ENCODE peak calls at places on chromosomes 7 and 10, in four cellular contexts. One of them, this sample, is unnamed.

GRCh38 chr10:68212721-68213352 is 19.1 kb downstream of the ATOH7 start:
- DNase-seq in fibroblast of the aortic adventitia: peak
- DNase-seq in heart left ventricle: no peak
- DNase-seq in cardiac fibroblast: peak
- DNase-seq in this sample: peak

GRCh38 chr10:60336901-60337630 is 52.6 kb downstream of the ANK3 start:
- DNase-seq in fibroblast of the aortic adventitia: peak
- DNase-seq in cardiac fibroblast: no peak
- DNase-seq in heart left ventricle: no peak
- DNase-seq in this sample: no peak

GRCh38 chr7:35971133-35971995 is 170.5 kb downstream of the SEPTIN7 start:
- DNase-seq in fibroblast of the aortic adventitia: no peak
- DNase-seq in heart left ventricle: no peak
- DNase-seq in cardiac fibroblast: no peak
- DNase-seq in this sample: no peak

GRCh38 chr7:55060085-55060484 is 41.3 kb downstream of the EGFR start:
- DNase-seq in heart left ventricle: no peak
- DNase-seq in cardiac fibroblast: no peak
- DNase-seq in fibroblast of the aortic adventitia: no peak
- DNase-seq in this sample: no peak

GRCh38 chr7:16504019-16504418 is 22.6 kb upstream of the LRRC72 start:
- DNase-seq in cardiac fibroblast: peak
- DNase-seq in heart left ventricle: no peak
- DNase-seq in fibroblast of the aortic adventitia: peak
- DNase-seq in this sample: no peak

GRCh38 chr7:116316838-116317612 is 106.7 kb downstream of the TES start:
- DNase-seq in heart left ventricle: peak
- DNase-seq in cardiac fibroblast: peak
- DNase-seq in fibroblast of the aortic adventitia: peak
- DNase-seq in this sample: peak

GRCh38 chr10:114061794-114062193 is 18.1 kb downstream of the ADRB1 start:
- DNase-seq in heart left ventricle: no peak
- DNase-seq in fibroblast of the aortic adventitia: no peak
- DNase-seq in cardiac fibroblast: no peak
- DNase-seq in this sample: no peak

GRCh38 chr10:126351021-126351420 is 37.3 kb downstream of the ADAM12 start:
- DNase-seq in heart left ventricle: no peak
- DNase-seq in cardiac fibroblast: no peak
- DNase-seq in fibroblast of the aortic adventitia: no peak
- DNase-seq in this sample: no peak

GRCh38 chr7:28433604-28434254 is 21.4 kb downstream of the CREB5 start:
- DNase-seq in cardiac fibroblast: peak
- DNase-seq in fibroblast of the aortic adventitia: peak
- DNase-seq in heart left ventricle: no peak
- DNase-seq in this sample: peak

GRCh38 chr7:2613926-2614613 is 17.7 kb upstream of the TTYH3 start:
- DNase-seq in heart left ventricle: no peak
- DNase-seq in cardiac fibroblast: peak
- DNase-seq in fibroblast of the aortic adventitia: peak
- DNase-seq in this sample: peak

GRCh38 chr10:93464826-93465388 is 17.2 kb downstream of the MYOF start:
- DNase-seq in fibroblast of the aortic adventitia: peak
- DNase-seq in heart left ventricle: no peak
- DNase-seq in cardiac fibroblast: peak
- DNase-seq in this sample: no peak

GRCh38 chr10:93471110-93471651 is 11.0 kb downstream of the MYOF start:
- DNase-seq in heart left ventricle: no peak
- DNase-seq in fibroblast of the aortic adventitia: peak
- DNase-seq in cardiac fibroblast: peak
- DNase-seq in this sample: peak

GRCh38 chr10:93469454-93469853 is 12.7 kb downstream of the MYOF start:
- DNase-seq in cardiac fibroblast: no peak
- DNase-seq in heart left ventricle: peak
- DNase-seq in fibroblast of the aortic adventitia: no peak
- DNase-seq in this sample: no peak

GRCh38 chr10:93465806-93466675 is 16.1 kb downstream of the MYOF start:
- DNase-seq in cardiac fibroblast: peak
- DNase-seq in heart left ventricle: peak
- DNase-seq in fibroblast of the aortic adventitia: peak
- DNase-seq in this sample: peak

DNA sequence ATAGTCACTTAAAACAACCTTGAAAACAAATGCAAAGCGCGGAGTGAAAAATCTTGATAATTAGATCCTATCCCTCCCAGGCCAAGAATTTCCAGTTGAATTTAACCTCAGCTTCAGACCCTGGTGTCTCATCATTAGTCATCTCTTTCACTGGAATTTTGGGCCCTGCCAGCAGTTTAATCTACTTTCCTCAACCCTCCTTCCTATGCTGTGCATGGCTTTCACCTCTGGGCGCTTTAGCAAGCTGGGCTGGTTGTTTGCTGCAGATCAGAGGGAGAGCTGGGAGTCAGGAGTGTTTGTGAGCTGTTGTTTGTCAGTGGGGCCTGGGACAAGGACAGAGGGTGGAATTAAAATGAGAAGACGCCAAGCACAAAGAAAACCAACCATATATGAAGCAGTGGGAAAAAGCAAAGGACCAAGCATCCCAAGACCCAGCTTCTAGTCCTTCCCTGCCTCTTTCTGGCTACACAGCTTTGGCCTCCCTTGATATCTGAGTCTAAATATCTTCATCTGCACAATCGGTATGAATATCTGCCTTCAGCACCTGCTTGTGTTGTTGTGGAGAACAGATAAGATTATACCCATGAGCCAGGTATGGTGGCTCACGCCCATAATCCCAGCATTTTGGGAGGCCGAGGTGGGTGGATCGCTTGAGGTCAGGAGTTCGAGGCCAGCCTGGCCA is 13.5 kb downstream of the MYOF start:
- DNase-seq in fibroblast of the aortic adventitia: peak
- DNase-seq in cardiac fibroblast: peak
- DNase-seq in heart left ventricle: no peak
- DNase-seq in this sample: peak
- TF ChIP-seq CTCF in fibroblast of the aortic adventitia: peak
- TF ChIP-seq CTCF in cardiac fibroblast: peak
- TF ChIP-seq CTCF in heart left ventricle: no peak
- TF ChIP-seq CTCF in this sample: no peak

GRCh38 chr10:23892296-23892695 is 316.6 kb upstream of the KIAA1217 start:
- DNase-seq in fibroblast of the aortic adventitia: no peak
- DNase-seq in cardiac fibroblast: no peak
- DNase-seq in heart left ventricle: no peak
- DNase-seq in this sample: no peak
- H3K4me3 ChIP-seq in fibroblast of the aortic adventitia: no peak
- H3K4me3 ChIP-seq in cardiac fibroblast: no peak
- H3K4me3 ChIP-seq in heart left ventricle: no peak
- H3K4me3 ChIP-seq in this sample: no peak

DNA sequence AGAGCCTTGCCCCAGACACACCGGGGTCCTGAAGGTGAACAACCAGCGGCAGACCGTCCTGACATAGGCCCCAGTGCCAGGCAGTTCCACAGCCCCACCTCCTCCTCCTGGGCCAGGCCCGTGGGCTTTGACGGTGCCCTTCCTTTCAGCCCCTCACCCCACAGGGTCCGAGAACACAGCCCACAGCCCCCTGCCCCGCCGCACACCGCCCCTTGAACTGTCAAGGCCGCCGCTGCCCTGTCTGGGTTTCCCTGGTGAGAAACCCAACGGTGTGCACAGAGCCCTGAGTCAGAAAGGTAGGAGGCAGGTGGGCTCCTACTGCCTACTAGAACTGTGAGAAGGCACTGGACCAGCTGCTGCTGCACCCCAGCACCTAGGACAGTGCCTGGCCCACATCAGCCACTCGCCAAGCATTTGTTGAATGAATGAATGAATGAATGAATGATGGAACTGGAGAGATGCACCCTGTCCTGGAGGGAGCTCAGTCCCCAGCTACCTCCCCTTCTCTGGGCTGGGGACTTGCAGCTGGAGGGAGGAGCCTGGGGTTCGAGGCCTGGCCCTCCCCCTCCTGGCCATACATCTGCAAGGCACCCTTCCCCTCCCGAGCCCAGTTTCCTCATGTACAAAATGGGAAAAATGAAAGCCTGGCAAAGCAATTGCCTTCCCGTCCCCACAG is 117.9 kb downstream of the SLIT1 start:
- DNase-seq in fibroblast of the aortic adventitia: no peak
- DNase-seq in heart left ventricle: no peak
- DNase-seq in cardiac fibroblast: no peak
- DNase-seq in this sample: no peak
- TF ChIP-seq CTCF in fibroblast of the aortic adventitia: no peak
- TF ChIP-seq CTCF in heart left ventricle: no peak
- TF ChIP-seq CTCF in cardiac fibroblast: no peak
- TF ChIP-seq CTCF in this sample: no peak

DNA sequence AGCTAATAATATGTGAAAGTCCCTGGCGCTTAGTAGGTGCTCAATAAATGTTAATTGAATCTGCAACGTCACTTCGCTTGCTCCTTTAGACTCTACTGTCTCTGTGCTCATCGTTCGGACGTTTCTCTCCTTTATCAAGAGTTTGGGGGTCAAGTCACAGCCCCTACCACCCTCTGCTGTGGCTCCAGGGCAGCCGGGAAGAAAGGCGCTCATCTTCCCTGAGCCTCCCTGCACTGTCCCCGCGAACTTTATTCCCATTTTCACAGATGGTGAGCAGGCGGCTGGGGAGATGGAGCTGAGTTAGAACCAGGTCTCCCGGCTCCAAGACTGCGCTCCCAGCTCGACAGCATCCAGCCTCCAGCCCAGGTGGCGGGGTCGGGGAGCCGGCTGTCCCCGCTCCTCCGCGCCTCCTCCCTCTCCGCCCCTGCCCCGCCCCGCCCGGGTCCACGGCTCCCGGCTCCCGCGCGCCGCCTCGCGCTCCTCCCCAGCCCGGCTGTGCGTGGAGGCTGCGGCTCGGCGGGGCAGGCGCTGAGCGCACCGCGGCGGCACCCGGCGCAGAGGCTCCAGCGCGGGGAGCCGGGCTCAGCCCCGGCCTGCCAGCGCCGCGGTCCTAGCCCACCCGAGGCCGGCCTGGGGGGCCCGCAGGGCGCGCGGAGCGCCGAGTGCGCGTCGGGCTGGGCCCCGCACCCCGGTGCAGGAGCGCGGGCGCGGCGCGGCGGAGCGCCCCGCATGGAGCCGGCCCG is at the start of gene CLEC2L:
- DNase-seq in heart left ventricle: no peak
- DNase-seq in fibroblast of the aortic adventitia: no peak
- DNase-seq in cardiac fibroblast: no peak
- DNase-seq in this sample: no peak
- H3K4me3 ChIP-seq in heart left ventricle: no peak
- H3K4me3 ChIP-seq in fibroblast of the aortic adventitia: peak
- H3K4me3 ChIP-seq in cardiac fibroblast: no peak
- H3K4me3 ChIP-seq in this sample: no peak

This sample was measured in fibroblast of pulmonary artery.